ENCODE peak calls at places on chromosomes 12 and 14, in seven cellular contexts. I is uterus, A is brain microvascular endothelial cell, Y is IMR-90, E is lower lobe of right lung, X is MM.1S, N is trophoblast cell. T is an unnamed sample.

GRCh38 chr14:78202976-78203375 is 32.8 kb downstream of the NRXN3 start:
- DNase-seq in I (no peak), A (no peak), Y (no peak), E (no peak), X (no peak), N (peak; percentile 22), T (no peak)

GRCh38 chr12:121668750-121669524 is 517 bp downstream of the MORN3 start:
- DNase-seq in I (no peak), A (no peak), Y (peak; percentile 36), E (no peak), X (no peak), N (no peak), T (no peak)

GRCh38 chr14:90551733-90552464 is 155.1 kb downstream of the CALM1 start:
- DNase-seq in I (no peak), A (no peak), Y (no peak), E (peak; percentile 38), X (no peak), N (no peak), T (no peak)

GRCh38 chr14:58138065-58138718 is 13.8 kb downstream of the ARMH4 start:
- DNase-seq in I (no peak), A (no peak), Y (no peak), E (no peak), X (no peak), N (no peak), T (no peak)

GRCh38 chr14:91873476-91874265 is 6.3 kb upstream of the TC2N start:
- DNase-seq in I (no peak), A (no peak), Y (peak; percentile 21), E (no peak), X (no peak), N (no peak), T (peak; percentile 14)

GRCh38 chr12:65585648-65586420 is 238.4 kb upstream of the HMGA2 start:
- DNase-seq in I (no peak), A (no peak), Y (no peak), E (no peak), X (no peak), N (no peak), T (no peak)

GRCh38 chr14:68851078-68851477 is 58.2 kb upstream of the ZFP36L1 start:
- DNase-seq in I (no peak), A (no peak), Y (no peak), E (no peak), X (no peak), N (no peak), T (no peak)

GRCh38 chr12:8697476-8698131 is at the start of gene RIMKLB:
- DNase-seq in I (peak; percentile 88), A (peak; percentile 67), Y (peak; percentile 57), E (peak; percentile 90), X (peak; percentile 75), N (peak; percentile 68), T (peak; percentile 30)

GRCh38 chr14:102901633-102902032 is 20.8 kb upstream of the AMN start:
- DNase-seq in I (no peak), A (no peak), Y (no peak), E (no peak), X (peak; percentile 66), N (no peak), T (no peak)

GRCh38 chr14:37625597-37626595 is 30.5 kb downstream of the TTC6 start:
- DNase-seq in I (no peak), A (peak; percentile 17), Y (peak; percentile 30), E (no peak), X (no peak), N (no peak), T (no peak)

GRCh38 chr14:64035143-64035542 is 182.3 kb downstream of the SYNE2 start:
- DNase-seq in I (no peak), A (no peak), Y (peak; percentile 77), E (no peak), X (no peak), N (no peak), T (no peak)

GRCh38 chr14:100532916-100533630 is 54.1 kb downstream of the BEGAIN start:
- DNase-seq in I (peak; percentile 80), A (no peak), Y (peak; percentile 30), E (peak; percentile 46), X (no peak), N (no peak), T (no peak)

GRCh38 chr12:49953961-49954835 is 3.7 kb downstream of the AQP2 start:
- DNase-seq in I (no peak), A (no peak), Y (no peak), E (peak; percentile 35), X (no peak), N (no peak), T (no peak)

GRCh38 chr12:10069099-10069498 is 29.7 kb downstream of the CLEC1A start:
- DNase-seq in I (no peak), A (no peak), Y (peak; percentile 28), E (no peak), X (no peak), N (no peak), T (no peak)

GRCh38 chr12:57222286-57223190 is 5.9 kb downstream of the NXPH4 start:
- DNase-seq in I (no peak), A (no peak), Y (no peak), E (no peak), X (no peak), N (no peak), T (no peak)
- H3K27ac ChIP-seq in I (no peak overlapping the region), A (no peak overlapping the region), Y (no peak overlapping the region), E (no peak overlapping the region), X (no peak overlapping the region), N (no peak overlapping the region), T (no peak overlapping the region)

GRCh38 chr14:104934380-104934733 is 9.7 kb downstream of the PLD4 start:
- DNase-seq in I (no peak), A (no peak), Y (no peak), E (no peak), X (no peak), N (no peak), T (no peak)

GRCh38 chr14:104933721-104934379 is 9.2 kb downstream of the PLD4 start:
- DNase-seq in I (peak; percentile 22), A (no peak), Y (no peak), E (peak; percentile 30), X (no peak), N (no peak), T (no peak)

GRCh38 chr14:104931323-104931770 is 6.7 kb downstream of the PLD4 start:
- DNase-seq in I (peak; percentile 19), A (no peak), Y (no peak), E (peak; percentile 34), X (no peak), N (no peak), T (no peak)

GRCh38 chr14:104931771-104932675 is 7.3 kb downstream of the PLD4 start:
- DNase-seq in I (peak; percentile 33), A (no peak), Y (no peak), E (peak; percentile 46), X (no peak), N (peak; percentile 14), T (no peak)

DNA sequence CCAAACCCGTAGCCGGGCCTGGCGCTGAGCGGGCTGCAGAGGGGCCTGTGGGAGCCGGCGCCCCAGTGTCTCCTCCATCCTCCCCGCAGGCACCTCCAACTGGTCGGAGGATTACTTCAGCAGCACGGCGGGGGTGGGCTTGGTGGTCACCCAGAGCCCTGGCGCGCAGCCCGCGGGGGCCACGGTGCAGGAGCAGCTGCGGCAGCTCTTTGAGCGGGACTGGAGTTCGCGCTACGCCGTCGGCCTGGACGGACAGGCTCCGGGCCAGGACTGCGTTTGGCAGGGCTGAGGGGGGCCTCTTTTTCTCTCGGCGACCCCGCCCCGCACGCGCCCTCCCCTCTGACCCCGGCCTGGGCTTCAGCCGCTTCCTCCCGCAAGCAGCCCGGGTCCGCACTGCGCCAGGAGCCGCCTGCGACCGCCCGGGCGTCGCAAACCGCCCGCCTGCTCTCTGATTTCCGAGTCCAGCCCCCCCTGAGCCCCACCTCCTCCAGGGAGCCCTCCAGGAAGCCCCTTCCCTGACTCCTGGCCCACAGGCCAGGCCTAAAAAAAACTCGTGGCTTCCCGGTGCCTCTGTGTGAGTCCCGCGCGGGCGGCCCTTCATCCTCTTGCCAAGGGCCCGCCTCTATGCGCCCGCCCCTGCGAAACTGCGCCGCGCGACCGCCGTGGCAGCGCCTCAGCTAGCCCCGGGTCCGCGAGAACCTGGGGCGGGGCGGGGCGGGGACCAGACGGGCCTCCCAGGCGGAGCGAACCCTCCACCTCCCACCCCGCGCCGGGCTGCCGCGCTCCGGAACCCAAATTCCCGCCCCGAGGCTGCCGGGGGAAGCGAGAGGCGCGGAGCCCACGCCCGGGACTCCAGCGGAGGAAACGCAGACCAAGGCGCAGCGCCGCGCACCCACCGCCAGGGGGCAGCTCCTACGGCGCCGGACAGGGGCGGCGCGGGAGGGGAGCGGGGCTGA is 8.3 kb downstream of the PLD4 start:
- DNase-seq in I (peak; percentile 93), A (peak; percentile 35), Y (peak; percentile 70), E (peak; percentile 90), X (peak; percentile 14), N (peak; percentile 55), T (no peak)
- H3K27ac ChIP-seq in I (peak overlapping the region; percentile 78), A (no peak overlapping the region), Y (peak overlapping the region; percentile 16), E (peak overlapping the region; percentile 53), X (no peak overlapping the region), N (no peak overlapping the region), T (peak overlapping the region; percentile 65)

GRCh38 chr14:75303415-75303814 is 24.8 kb downstream of the FOS start:
- DNase-seq in I (peak; percentile 61), A (peak; percentile 62), Y (peak; percentile 72), E (peak; percentile 70), X (peak; percentile 48), N (peak; percentile 64), T (no peak)

GRCh38 chr14:75306917-75307699 is 28.5 kb downstream of the FOS start:
- DNase-seq in I (no peak), A (no peak), Y (peak; percentile 19), E (no peak), X (peak; percentile 10), N (no peak), T (no peak)

GRCh38 chr14:75310295-75311059 is 31.8 kb downstream of the FOS start:
- DNase-seq in I (peak; percentile 91), A (peak; percentile 90), Y (peak; percentile 86), E (peak; percentile 85), X (no peak), N (peak; percentile 53), T (no peak)

DNA sequence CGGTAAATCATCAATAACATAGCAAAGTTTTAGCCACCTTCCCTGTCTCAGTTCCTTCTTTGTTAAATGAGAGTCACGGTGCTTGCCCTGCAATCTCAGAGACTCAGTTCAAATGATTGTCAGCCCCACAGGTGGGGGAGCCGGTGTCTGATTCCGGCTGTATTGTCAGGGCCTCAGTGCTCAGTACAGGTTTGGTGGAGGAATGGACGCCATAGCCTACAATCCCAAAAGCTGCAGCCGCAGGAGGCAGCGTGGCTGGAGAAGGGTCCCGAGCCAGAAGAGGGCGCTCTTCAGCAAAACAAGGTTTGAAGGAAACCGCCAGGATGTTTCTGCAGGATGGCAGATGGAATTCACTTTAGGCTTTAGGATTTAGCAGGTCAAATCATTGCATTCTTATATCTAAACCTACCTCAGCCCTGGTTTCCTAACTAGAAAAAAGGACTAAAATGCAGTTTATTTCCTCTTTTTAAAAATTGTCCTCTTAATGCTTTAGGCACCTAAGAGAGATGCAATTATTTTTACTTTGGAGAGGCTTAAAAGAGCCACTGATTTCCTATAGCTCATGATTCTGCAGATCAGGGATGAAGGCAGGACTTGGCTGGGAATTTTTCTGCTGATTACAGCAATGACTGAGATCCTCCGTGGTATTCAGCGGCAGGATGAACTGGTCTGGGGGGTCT is 29.2 kb downstream of the FOS start:
- DNase-seq in I (peak; percentile 86), A (peak; percentile 73), Y (peak; percentile 76), E (peak; percentile 86), X (peak; percentile 44), N (peak; percentile 82), T (no peak)
- H3K27ac ChIP-seq in I (no peak overlapping the region), A (no peak overlapping the region), Y (no peak overlapping the region), E (no peak overlapping the region), X (no peak overlapping the region), N (no peak overlapping the region), T (no peak overlapping the region)

DNA sequence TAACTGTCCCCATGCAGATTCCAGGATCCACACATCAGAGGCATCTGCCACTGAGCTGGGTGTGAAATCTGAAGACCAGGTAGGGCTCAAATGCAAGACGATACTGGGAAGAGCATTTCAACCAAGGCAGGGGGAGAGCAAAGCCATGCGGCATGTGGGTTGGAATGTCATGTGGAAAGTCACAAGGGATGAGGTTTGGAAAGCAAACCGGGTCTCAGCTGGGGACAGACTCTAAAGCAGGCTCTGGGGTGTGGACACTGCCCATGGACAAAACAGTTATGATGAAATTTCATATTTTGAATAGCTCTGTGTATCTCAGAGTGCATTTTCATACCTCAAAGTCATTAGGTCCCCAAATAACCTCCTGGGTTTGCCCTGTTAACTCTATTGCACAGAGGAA is 556.9 kb downstream of the BCL11B start:
- DNase-seq in I (no peak), A (no peak), Y (no peak), E (no peak), X (no peak), N (no peak), T (no peak)
- H3K27ac ChIP-seq in I (no peak overlapping the region), A (no peak overlapping the region), Y (no peak overlapping the region), E (no peak overlapping the region), X (no peak overlapping the region), N (no peak overlapping the region), T (no peak overlapping the region)